ENCODE peak calls at places on chromosome 1, in eight cellular contexts. H is neural crest cell; T is H54; M is NB4; S is CD8-positive, alpha-beta T cell; U is KBM-7; K is stimulated activated naive CD4-positive, alpha-beta T cell treated with Interleukin-2 at 50 U/mL for 16 hours; I is T47D. A is an unnamed sample.

GRCh38 chr1:54252371-54252770 is 52.4 kb downstream of the MRPL37 start:
- DNase-seq in T (no peak), H (no peak), I (no peak), U (no peak), K (no peak), S (no peak), M (no peak), A (no peak)

GRCh38 chr1:170729608-170730378 is 65.9 kb downstream of the PRRX1 start:
- DNase-seq in M (no peak), S (no peak), U (no peak), T (no peak), H (no peak), I (no peak), K (no peak), A (peak; percentile 30)

GRCh38 chr1:207218512-207219352 is 102.7 kb upstream of the CD55 start:
- DNase-seq in M (no peak), H (no peak), T (no peak), U (no peak), I (no peak), S (no peak), K (no peak), A (no peak)

GRCh38 chr1:172466795-172467407 is 23.0 kb upstream of the PIGC start:
- DNase-seq in T (no peak), H (no peak), S (no peak), K (no peak), M (no peak), I (no peak), U (no peak), A (no peak)

GRCh38 chr1:83033682-83034081 is 965.2 kb downstream of the TTLL7 start:
- DNase-seq in H (no peak), U (no peak), I (no peak), K (no peak), S (no peak), M (no peak), T (peak; percentile 2), A (peak; percentile 18)

GRCh38 chr1:35448344-35448801 is 108.8 kb downstream of the KIAA0319L start:
- DNase-seq in I (no peak), U (no peak), T (peak; percentile 59), S (no peak), M (peak; percentile 85), H (no peak), K (no peak), A (peak; percentile 93)

GRCh38 chr1:117612517-117613248 is 6.8 kb downstream of the TENT5C start:
- DNase-seq in U (peak; percentile 83), M (peak; percentile 89), T (no peak), K (no peak), H (no peak), S (no peak), I (no peak), A (peak; percentile 61)

GRCh38 chr1:114227059-114227458 is 73.4 kb upstream of the SYT6 start:
- DNase-seq in K (no peak), H (no peak), T (no peak), M (no peak), I (no peak), S (no peak), U (no peak), A (no peak)

GRCh38 chr1:157291083-157291482 is 152.9 kb upstream of the ETV3 start:
- DNase-seq in M (no peak), S (no peak), I (no peak), K (no peak), T (no peak), U (no peak), H (no peak), A (no peak)

GRCh38 chr1:114468710-114469468 is 42.1 kb downstream of the TRIM33 start:
- DNase-seq in K (no peak), M (no peak), H (no peak), U (no peak), T (no peak), S (no peak), I (no peak), A (no peak)

GRCh38 chr1:220203816-220204215 is 68.4 kb downstream of the RAB3GAP2 start:
- DNase-seq in I (no peak), T (no peak), S (no peak), H (no peak), M (peak; percentile 4), K (no peak), U (peak; percentile 31), A (no peak)

GRCh38 chr1:66925558-66925910 is 744 bp downstream of the MIER1 start:
- DNase-seq in S (no peak), U (no peak), M (no peak), I (no peak), K (no peak), T (no peak), H (no peak), A (no peak)

GRCh38 chr1:27150183-27150582 is 4.7 kb downstream of the SLC9A1 start:
- DNase-seq in U (no peak), S (no peak), I (no peak), H (no peak), K (no peak), M (no peak), T (no peak), A (no peak)

GRCh38 chr1:145782166-145783099 is 41.5 kb downstream of the RNF115 start:
- DNase-seq in M (no peak), H (no peak), I (no peak), T (peak; percentile 19), U (no peak), K (no peak), S (no peak), A (peak; percentile 48)

GRCh38 chr1:79679916-79680315 is 673.4 kb upstream of the ADGRL4 start:
- DNase-seq in I (no peak), M (no peak), K (no peak), T (no peak), S (no peak), H (no peak), U (no peak), A (no peak)

GRCh38 chr1:200038987-200039848 is 11.7 kb downstream of the NR5A2 start:
- DNase-seq in T (peak; percentile 58), I (peak; percentile 88), H (no peak), S (no peak), U (peak; percentile 79), M (peak; percentile 52), K (no peak), A (peak; percentile 67)

GRCh38 chr1:236835491-236835890 is 40.4 kb downstream of the MTR start:
- DNase-seq in K (no peak), T (no peak), H (no peak), S (no peak), M (no peak), I (no peak), U (no peak), A (no peak)

A was measured in AG20443.